ENCODE peak calls at places on chromosome 21, in eight cellular contexts. F is activated T-cell treated with anti-CD3 and anti-CD28 coated beads, Interleukin-2, amount 50 U/mL, for 72 hours; K is RCC 7860; P is ovary; A is ascending aorta; Z is neuronal stem cell; H is GM12892; I is anterior cingulate cortex. C is an unnamed sample.

GRCh38 chr21:45294509-45295291 is 7.0 kb upstream of the POFUT2 start:
- DNase-seq in I (no peak), F (no peak), Z (no peak), A (peak), H (no peak), K (peak), P (peak), C (no peak)

GRCh38 chr21:46376856-46377453 is 53.0 kb downstream of the PCNT start:
- DNase-seq in F (no peak), Z (no peak), P (no peak), I (no peak), H (no peak), K (no peak), A (no peak), C (no peak)

GRCh38 chr21:36927718-36928117 is 38.8 kb downstream of the HLCS start:
- DNase-seq in P (peak), Z (peak), I (peak), K (peak), A (peak), H (peak), F (peak), C (peak)

GRCh38 chr21:45528028-45528705 is 14.1 kb downstream of the SLC19A1 start:
- DNase-seq in I (no peak), P (peak), Z (no peak), H (no peak), A (peak), K (no peak), F (no peak), C (no peak)

GRCh38 chr21:29649370-29649963 is 290.3 kb downstream of the GRIK1 start:
- DNase-seq in K (no peak), A (no peak), P (no peak), F (no peak), Z (no peak), H (no peak), I (no peak), C (no peak)

GRCh38 chr21:43333301-43334062 is 93.4 kb downstream of the SIK1 start:
- DNase-seq in K (peak), I (no peak), A (no peak), Z (peak), H (no peak), P (peak), F (no peak), C (peak)

GRCh38 chr21:26127918-26128317 is 42.7 kb downstream of the APP start:
- DNase-seq in A (no peak), Z (no peak), I (no peak), K (peak), P (no peak), F (no peak), H (no peak), C (no peak)

GRCh38 chr21:32578107-32578691 is 7.1 kb downstream of the TCP10L start:
- DNase-seq in H (no peak), F (peak), P (no peak), I (no peak), Z (no peak), K (no peak), A (no peak), C (no peak)

GRCh38 chr21:45577806-45578801 is 35.9 kb upstream of the SLC19A1 start:
- DNase-seq in I (no peak), F (no peak), Z (no peak), P (no peak), K (no peak), H (no peak), A (peak), C (no peak)

GRCh38 chr21:25827513-25827912 is 92.7 kb downstream of the GABPA start:
- DNase-seq in P (no peak), I (no peak), A (no peak), K (no peak), F (no peak), Z (no peak), H (no peak), C (no peak)